ENCODE peak calls at places on chromosomes 16 and 17, in five cellular contexts. T, S, C, V and N are unnamed samples.

GRCh38 chr16:8621572-8622314 is at the start of gene METTL22:
- DNase-seq in S (peak; percentile 92), V (peak; percentile 87), C (peak; percentile 100), T (peak; percentile 89), N (peak; percentile 93)

GRCh38 chr16:297832-298231 is 14.9 kb downstream of the PDIA2 start:
- DNase-seq in T (no peak), C (no peak), S (no peak), V (no peak), N (no peak)

GRCh38 chr16:53504161-53504663 is 1.2 kb upstream of the AKTIP start:
- DNase-seq in C (no peak), S (peak; percentile 47), T (peak; percentile 7), V (peak; percentile 68), N (no peak)

GRCh38 chr16:16025214-16025968 is 76.0 kb downstream of the ABCC1 start:
- DNase-seq in V (peak; percentile 89), T (no peak), C (peak; percentile 21), S (peak; percentile 14), N (no peak)

GRCh38 chr17:46772013-46772878 is 46.2 kb downstream of the WNT3 start:
- DNase-seq in S (no peak), T (peak; percentile 95), V (peak; percentile 16), C (no peak), N (peak; percentile 75)

GRCh38 chr17:9890124-9890523 is 14.9 kb downstream of the RCVRN start:
- DNase-seq in V (no peak), C (peak; percentile 49), S (peak; percentile 27), T (peak; percentile 88), N (no peak)

GRCh38 chr17:72426948-72427760 is 306.3 kb downstream of the SOX9 start:
- DNase-seq in V (no peak), S (no peak), T (no peak), C (no peak), N (no peak)

GRCh38 chr16:35174006-35174405 is 1714.6 kb downstream of the TP53TG3F start:
- DNase-seq in V (no peak), T (no peak), S (no peak), C (no peak), N (no peak)

GRCh38 chr16:88713568-88714419 is 7.5 kb downstream of the CTU2 start:
- DNase-seq in S (no peak), C (peak; percentile 54), V (no peak), T (no peak), N (no peak)

GRCh38 chr17:32333187-32333586 is 8.8 kb downstream of the C17orf75 start:
- DNase-seq in T (no peak), V (no peak), C (no peak), S (no peak), N (no peak)

GRCh38 chr17:32486091-32486700 is 597 bp upstream of the CDK5R1 start:
- DNase-seq in T (peak; percentile 89), C (peak; percentile 94), V (peak; percentile 70), S (peak; percentile 77), N (peak; percentile 74)

GRCh38 chr16:5361322-5361721 is 263.7 kb upstream of the EEF2KMT start:
- DNase-seq in V (no peak), S (no peak), T (no peak), C (no peak), N (no peak)

GRCh38 chr17:40063915-40064531 is 1.3 kb downstream of the THRA start:
- DNase-seq in V (no peak), S (no peak), C (no peak), T (no peak), N (no peak)

GRCh38 chr16:29720703-29721102 is 25.1 kb downstream of the C16orf54 start:
- DNase-seq in T (no peak), C (no peak), V (no peak), S (no peak), N (no peak)

GRCh38 chr16:14196539-14196938 is 125.4 kb downstream of the MRTFB start:
- DNase-seq in V (peak; percentile 73), T (no peak), S (peak; percentile 54), C (no peak), N (no peak)

GRCh38 chr17:31787857-31788570 is 71.0 kb downstream of the COPRS start:
- DNase-seq in S (no peak), T (no peak), V (no peak), C (no peak), N (peak; percentile 81)

GRCh38 chr17:2337811-2338657 is 733 bp downstream of the SGSM2 start:
- DNase-seq in T (peak; percentile 77), C (peak; percentile 76), S (peak; percentile 28), V (peak; percentile 73), N (peak; percentile 78)

GRCh38 chr16:9058211-9058610 is 33.2 kb upstream of the HAPSTR1 start:
- DNase-seq in C (no peak), V (no peak), S (no peak), T (no peak), N (no peak)

GRCh38 chr16:5885521-5885920 is 787.9 kb upstream of the EEF2KMT start:
- DNase-seq in C (no peak), S (no peak), T (no peak), V (no peak), N (no peak)

GRCh38 chr16:10967981-10968380 is 23.6 kb downstream of the CLEC16A start:
- DNase-seq in V (no peak), C (no peak), S (no peak), T (no peak), N (no peak)

GRCh38 chr17:36837616-36838272 is 99.5 kb upstream of the LHX1 start:
- DNase-seq in S (no peak), C (no peak), V (no peak), T (peak; percentile 78), N (no peak)

GRCh38 chr17:11240041-11240801 is 792 bp upstream of the SHISA6 start:
- DNase-seq in C (no peak), T (peak; percentile 39), V (no peak), S (no peak), N (no peak)

GRCh38 chr17:3964203-3965122 is at the start of gene ATP2A3:
- DNase-seq in S (peak; percentile 82), V (no peak), C (peak; percentile 86), T (peak; percentile 78), N (no peak)

GRCh38 chr16:25222959-25223358 is 6.2 kb downstream of the AQP8 start:
- DNase-seq in T (no peak), C (no peak), V (no peak), S (no peak), N (no peak)

DNA sequence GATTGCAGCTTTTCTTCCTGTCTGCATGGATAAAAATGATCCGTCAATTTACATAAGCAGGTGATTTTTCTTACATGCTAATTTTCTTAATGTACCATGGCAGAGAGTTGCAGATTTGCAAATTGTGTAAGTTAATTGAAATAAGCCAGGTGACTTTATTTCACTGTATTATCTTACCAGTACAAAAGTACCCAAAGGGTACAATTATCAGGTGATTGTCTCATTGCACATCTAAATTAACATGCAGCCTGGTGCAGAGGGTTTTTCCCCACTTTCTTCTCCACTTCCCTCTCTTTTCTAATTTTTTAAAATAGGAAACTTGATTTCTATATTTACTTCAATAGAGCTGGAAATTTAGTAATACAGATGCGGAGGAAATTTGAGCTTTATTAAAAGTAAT is 11.2 kb downstream of the NLK start:
- DNase-seq in V (no peak), S (no peak), T (no peak), C (no peak), N (no peak)
- H4K20me1 ChIP-seq in V (peaks cover 8% of the 10 kb centered on the region), S (no peaks in the 10 kb centered on the region), T (peaks cover 39% of the 10 kb centered on the region), C (peaks cover 2% of the 10 kb centered on the region), N (peaks cover 29% of the 10 kb centered on the region)

DNA sequence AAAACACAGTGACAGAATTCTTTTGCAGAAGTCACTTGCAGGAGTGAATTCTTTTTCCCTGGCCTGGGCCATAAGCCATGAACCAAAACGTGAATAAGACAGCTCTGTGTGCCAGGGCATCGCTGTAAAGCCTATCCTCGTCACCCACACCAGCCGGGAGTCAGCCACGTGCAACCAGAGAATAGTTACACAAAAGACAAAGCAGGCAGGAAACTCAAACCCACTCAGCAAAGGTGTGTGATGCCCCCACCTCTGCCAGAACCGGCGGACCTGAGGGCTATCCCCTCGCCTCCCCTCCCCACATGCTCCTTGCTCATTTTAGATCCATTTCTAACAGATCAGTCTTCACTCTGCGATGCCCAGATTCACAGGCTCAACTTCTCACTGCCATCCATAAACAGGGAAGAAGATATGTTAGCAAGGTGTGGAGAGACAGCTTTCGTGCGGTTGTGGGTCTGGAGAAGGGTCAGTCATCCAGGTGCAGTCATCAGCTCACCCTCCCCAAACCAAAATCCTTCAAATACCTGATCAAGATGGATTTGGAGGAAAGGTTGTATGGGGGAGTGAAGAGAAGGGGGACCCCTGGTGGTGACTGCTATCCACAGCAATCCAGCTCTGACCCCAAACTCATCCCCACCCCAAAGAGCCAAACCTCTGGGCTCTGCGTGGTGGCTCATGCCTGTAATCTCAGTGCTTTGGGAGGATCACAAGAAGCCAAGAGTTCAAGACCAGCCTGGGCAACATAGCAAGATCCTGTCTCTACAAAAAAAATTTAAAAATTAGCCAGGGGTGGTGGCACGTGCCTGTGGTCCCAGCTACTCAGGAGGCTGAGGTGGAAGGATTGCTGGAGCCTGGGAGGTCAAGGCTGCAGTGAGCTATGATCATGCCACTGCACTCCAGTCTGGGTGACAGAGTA is 219.2 kb downstream of the C16orf78 start:
- DNase-seq in C (peak; percentile 73), T (peak; percentile 85), S (peak; percentile 61), V (peak; percentile 33), N (no peak)
- TF ChIP-seq CTCF in C (peak; percentile 60), T (peak; percentile 85), S (peak; percentile 89), V (peak; percentile 64), N (peak; percentile 69)

GRCh38 chr16:81265052-81265451 is 26.6 kb downstream of the BCO1 start:
- DNase-seq in S (no peak), C (no peak), V (no peak), T (no peak), N (no peak)
- H4K20me1 ChIP-seq in S (no peaks in the 10 kb centered on the region), C (no peaks in the 10 kb centered on the region), V (no peaks in the 10 kb centered on the region), T (no peaks in the 10 kb centered on the region), N (no peaks in the 10 kb centered on the region)

GRCh38 chr16:68843482-68844210 is at the start of gene TANGO6:
- DNase-seq in V (peak; percentile 86), S (peak; percentile 91), T (peak; percentile 96), C (peak; percentile 87), N (peak; percentile 70)
- TF ChIP-seq CTCF in V (peak; percentile 23), S (peak; percentile 81), T (peak; percentile 65), C (peak; percentile 60), N (no peak)

GRCh38 chr17:19686400-19687090 is 29.8 kb downstream of the SLC47A2 start:
- DNase-seq in T (no peak), C (no peak), S (no peak), V (no peak), N (no peak)
- H4K20me1 ChIP-seq in T (no peaks in the 10 kb centered on the region), C (no peaks in the 10 kb centered on the region), S (no peaks in the 10 kb centered on the region), V (no peaks in the 10 kb centered on the region), N (no peaks in the 10 kb centered on the region)